ENCODE peak calls at places on chromosome X, in six cellular contexts. S is tibial nerve, G is AG09309, Z is natural killer cell, N is HFF-Myc, Y is psoas muscle. A is an unnamed sample.

GRCh38 chrX:69153060-69153730 is 12.1 kb downstream of the PJA1 start:
- DNase-seq in S (peak; percentile 45), G (no peak), Z (no peak), N (no peak), Y (no peak), A (no peak)

GRCh38 chrX:148310402-148311200 is 189.8 kb upstream of the AFF2 start:
- DNase-seq in S (no peak), G (no peak), Z (no peak), N (no peak), Y (no peak), A (no peak)

GRCh38 chrX:149570668-149571067 is 16.6 kb downstream of the MAGEA9B start:
- DNase-seq in S (no peak), G (peak; percentile 39), Z (no peak), N (peak; percentile 2), Y (no peak), A (no peak)

GRCh38 chrX:9357500-9358139 is 107.2 kb upstream of the TBL1X start:
- DNase-seq in S (no peak), G (no peak), Z (no peak), N (no peak), Y (no peak), A (no peak)

GRCh38 chrX:17859609-17860178 is 1.4 kb downstream of the RAI2 start:
- DNase-seq in S (no peak), G (no peak), Z (no peak), N (no peak), Y (no peak), A (no peak)

GRCh38 chrX:121562616-121563015 is 515.2 kb downstream of the GLUD2 start:
- DNase-seq in S (no peak), G (no peak), Z (no peak), N (no peak), Y (no peak), A (no peak)

GRCh38 chrX:45885931-45886330 is 659.3 kb downstream of the ZNF674 start:
- DNase-seq in S (no peak), G (no peak), Z (no peak), N (no peak), Y (no peak), A (no peak)

GRCh38 chrX:153644356-153645125 is 2.5 kb upstream of the DUSP9 start:
- DNase-seq in S (no peak), G (no peak), Z (no peak), N (no peak), Y (no peak), A (no peak)

GRCh38 chrX:112662559-112663427 is 16.9 kb downstream of the LHFPL1 start:
- DNase-seq in S (no peak), G (no peak), Z (no peak), N (no peak), Y (no peak), A (no peak)

GRCh38 chrX:103782640-103783039 is 6.0 kb downstream of the PLP1 start:
- DNase-seq in S (no peak), G (no peak), Z (no peak), N (no peak), Y (no peak), A (no peak)

GRCh38 chrX:63350551-63350950 is 581 bp downstream of the SPIN4 start:
- DNase-seq in S (no peak), G (no peak), Z (peak; percentile 17), N (peak; percentile 4), Y (no peak), A (no peak)

GRCh38 chrX:96705905-96706304 is 21.3 kb downstream of the DIAPH2 start:
- DNase-seq in S (no peak), G (no peak), Z (no peak), N (no peak), Y (no peak), A (no peak)

GRCh38 chrX:47218920-47219815 is 687 bp downstream of the CDK16 start:
- DNase-seq in S (no peak), G (no peak), Z (peak; percentile 49), N (no peak), Y (peak; percentile 69), A (no peak)

GRCh38 chrX:46547857-46548256 is 2.6 kb upstream of the ZNF674 start:
- DNase-seq in S (no peak), G (peak; percentile 38), Z (no peak), N (peak; percentile 10), Y (no peak), A (no peak)

GRCh38 chrX:153763298-153763932 is 634 bp upstream of the PLXNB3 start:
- DNase-seq in S (no peak), G (no peak), Z (no peak), N (no peak), Y (no peak), A (no peak)

GRCh38 chrX:115592997-115593734 is 32.2 kb downstream of the PLS3 start:
- DNase-seq in S (no peak), G (no peak), Z (no peak), N (no peak), Y (no peak), A (no peak)

GRCh38 chrX:43882294-43882681 is at the start of gene MAOB:
- DNase-seq in S (no peak), G (no peak), Z (no peak), N (no peak), Y (peak; percentile 54), A (no peak)

GRCh38 chrX:72554448-72555140 is 18.0 kb downstream of the HDAC8 start:
- DNase-seq in S (no peak), G (no peak), Z (no peak), N (no peak), Y (no peak), A (no peak)

GRCh38 chrX:5829469-5829868 is 399.2 kb downstream of the NLGN4X start:
- DNase-seq in S (no peak), G (no peak), Z (no peak), N (no peak), Y (no peak), A (no peak)

GRCh38 chrX:118349188-118349587 is 3.3 kb downstream of the WDR44 start:
- DNase-seq in S (no peak), G (no peak), Z (no peak), N (no peak), Y (no peak), A (no peak)

GRCh38 chrX:134803060-134803459 is 144.8 kb upstream of the PLAC1 start:
- DNase-seq in S (no peak), G (no peak), Z (no peak), N (no peak), Y (no peak), A (no peak)

GRCh38 chrX:154323537-154323936 is 27.9 kb downstream of the TKTL1 start:
- DNase-seq in S (no peak), G (no peak), Z (no peak), N (no peak), Y (no peak), A (no peak)

GRCh38 chrX:134512566-134512965 is 52.6 kb downstream of the HPRT1 start:
- DNase-seq in S (no peak), G (no peak), Z (no peak), N (peak; percentile 36), Y (no peak), A (no peak)

DNA sequence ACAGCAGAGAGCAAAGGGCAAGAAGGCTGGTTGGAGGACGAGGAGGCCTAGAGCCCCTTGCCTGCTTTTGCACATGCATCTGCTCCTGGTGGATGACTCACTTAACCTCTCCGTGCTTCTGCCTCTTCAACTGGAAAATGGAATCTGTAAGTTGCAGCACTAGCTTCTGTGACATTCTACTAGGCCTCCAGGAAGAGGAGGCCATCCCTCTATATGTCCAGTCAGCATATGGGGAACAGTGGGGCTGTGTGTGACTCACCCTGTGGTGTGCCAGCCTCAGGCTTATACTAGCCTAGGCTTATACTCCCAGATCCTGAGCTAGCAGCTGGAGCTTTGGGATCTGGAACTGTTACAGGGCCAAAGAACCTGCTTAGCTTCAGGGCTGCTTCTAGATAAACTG is 36.0 kb downstream of the RTL9 start:
- DNase-seq in S (no peak), G (no peak), Z (no peak), N (peak; percentile 68), Y (no peak), A (no peak)
- TF ChIP-seq CTCF in S (no peak), G (no peak), Z (no peak), N (no peak), Y (no peak), A (no peak)

GRCh38 chrX:48509245-48509590 is 426 bp downstream of the PORCN start:
- DNase-seq in S (no peak), G (no peak), Z (no peak), N (no peak), Y (no peak), A (no peak)

GRCh38 chrX:48509619-48510018 is 827 bp downstream of the PORCN start:
- DNase-seq in S (no peak), G (no peak), Z (no peak), N (no peak), Y (no peak), A (no peak)

GRCh38 chrX:48513670-48514069 is 4.9 kb downstream of the PORCN start:
- DNase-seq in S (no peak), G (no peak), Z (no peak), N (no peak), Y (no peak), A (no peak)

GRCh38 chrX:48512371-48512935 is 3.7 kb downstream of the PORCN start:
- DNase-seq in S (no peak), G (no peak), Z (no peak), N (no peak), Y (no peak), A (no peak)

GRCh38 chrX:48511561-48511960 is 2.8 kb downstream of the PORCN start:
- DNase-seq in S (no peak), G (no peak), Z (no peak), N (no peak), Y (no peak), A (no peak)
- TF ChIP-seq CTCF in S (no peak), G (peak; percentile 49), Z (no peak), N (peak; percentile 46), Y (no peak), A (no peak)

DNA sequence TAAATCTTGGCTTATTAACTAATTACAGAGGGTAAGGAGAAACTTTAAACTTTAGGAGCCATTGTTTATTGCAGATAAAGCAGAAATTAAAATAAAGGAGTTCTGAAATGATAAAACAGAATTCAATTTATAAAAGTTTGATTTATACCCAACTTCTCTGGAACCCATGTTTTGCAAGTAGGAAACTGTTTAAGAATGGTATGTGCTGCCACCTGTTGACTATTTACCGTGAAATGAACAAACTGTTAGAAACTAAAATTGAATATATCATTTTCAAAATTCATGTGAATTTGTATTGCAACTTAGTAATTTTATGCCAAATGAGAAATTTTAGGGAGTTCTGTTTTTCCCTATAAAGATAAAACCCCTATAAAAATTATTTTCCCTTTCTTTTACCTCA is 11.0 kb upstream of the TBC1D8B start:
- DNase-seq in S (no peak), G (peak; percentile 2), Z (no peak), N (no peak), Y (no peak), A (no peak)
- TF ChIP-seq CTCF in S (no peak), G (peak; percentile 34), Z (no peak), N (no peak), Y (peak; percentile 42), A (no peak)

GRCh38 chrX:8010105-8010504 is 82.9 kb upstream of the PNPLA4 start:
- DNase-seq in S (no peak), G (no peak), Z (no peak), N (no peak), Y (no peak), A (no peak)
- TF ChIP-seq CTCF in S (no peak), G (no peak), Z (no peak), N (no peak), Y (no peak), A (no peak)

GRCh38 chrX:113947548-113947947 is 636.3 kb upstream of the HTR2C start:
- DNase-seq in S (no peak), G (no peak), Z (no peak), N (no peak), Y (no peak), A (no peak)
- TF ChIP-seq CTCF in S (no peak), G (peak; percentile 4), Z (no peak), N (no peak), Y (no peak), A (no peak)

A was measured in omental fat pad.